ENCODE peak calls at places on chromosomes 5 and 9, in four cellular contexts. One of them, this sample, is unnamed.

GRCh38 chr9:129259373-129259772 is 81.3 kb upstream of the IER5L start:
- DNase-seq in ACHN: no peak
- DNase-seq in ureter: no peak
- DNase-seq in stimulated activated CD4-positive, alpha-beta T cell treated with anti-CD3 and anti-CD28 coated beads, Interleukin-1b, Interleukin-23, amount 100 ng/mL, for 1 hour: no peak
- DNase-seq in this sample: no peak

GRCh38 chr5:16806691-16807433 is 129.2 kb downstream of the MYO10 start:
- DNase-seq in ACHN: no peak
- DNase-seq in ureter: no peak
- DNase-seq in stimulated activated CD4-positive, alpha-beta T cell treated with anti-CD3 and anti-CD28 coated beads, Interleukin-1b, Interleukin-23, amount 100 ng/mL, for 1 hour: no peak
- DNase-seq in this sample: no peak

GRCh38 chr5:173020643-173021042 is 35.5 kb upstream of the CREBRF start:
- DNase-seq in ACHN: no peak
- DNase-seq in ureter: no peak
- DNase-seq in stimulated activated CD4-positive, alpha-beta T cell treated with anti-CD3 and anti-CD28 coated beads, Interleukin-1b, Interleukin-23, amount 100 ng/mL, for 1 hour: no peak
- DNase-seq in this sample: no peak

GRCh38 chr5:10726913-10727517 is 34.0 kb downstream of the DAP start:
- DNase-seq in ACHN: no peak
- DNase-seq in ureter: no peak
- DNase-seq in stimulated activated CD4-positive, alpha-beta T cell treated with anti-CD3 and anti-CD28 coated beads, Interleukin-1b, Interleukin-23, amount 100 ng/mL, for 1 hour: no peak
- DNase-seq in this sample: no peak

GRCh38 chr5:75435101-75435500 is 76.3 kb downstream of the CERT1 start:
- DNase-seq in ACHN: no peak
- DNase-seq in ureter: no peak
- DNase-seq in stimulated activated CD4-positive, alpha-beta T cell treated with anti-CD3 and anti-CD28 coated beads, Interleukin-1b, Interleukin-23, amount 100 ng/mL, for 1 hour: no peak
- DNase-seq in this sample: no peak

GRCh38 chr5:124824637-124825158 is 78.3 kb upstream of the ZNF608 start:
- DNase-seq in ACHN: no peak
- DNase-seq in ureter: no peak
- DNase-seq in stimulated activated CD4-positive, alpha-beta T cell treated with anti-CD3 and anti-CD28 coated beads, Interleukin-1b, Interleukin-23, amount 100 ng/mL, for 1 hour: no peak
- DNase-seq in this sample: no peak

GRCh38 chr5:107990881-107991810 is 320.4 kb upstream of the EFNA5 start:
- DNase-seq in ACHN: no peak
- DNase-seq in ureter: no peak
- DNase-seq in stimulated activated CD4-positive, alpha-beta T cell treated with anti-CD3 and anti-CD28 coated beads, Interleukin-1b, Interleukin-23, amount 100 ng/mL, for 1 hour: no peak
- DNase-seq in this sample: no peak

GRCh38 chr5:138603521-138603920 is 28.3 kb upstream of the HSPA9 start:
- DNase-seq in ACHN: no peak
- DNase-seq in ureter: no peak
- DNase-seq in stimulated activated CD4-positive, alpha-beta T cell treated with anti-CD3 and anti-CD28 coated beads, Interleukin-1b, Interleukin-23, amount 100 ng/mL, for 1 hour: no peak
- DNase-seq in this sample: no peak

GRCh38 chr9:133849076-133849670 is 111.0 kb upstream of the SARDH start:
- DNase-seq in ACHN: no peak
- DNase-seq in ureter: no peak
- DNase-seq in stimulated activated CD4-positive, alpha-beta T cell treated with anti-CD3 and anti-CD28 coated beads, Interleukin-1b, Interleukin-23, amount 100 ng/mL, for 1 hour: no peak
- DNase-seq in this sample: no peak

GRCh38 chr5:178202541-178202940 is 1.8 kb upstream of the HNRNPAB start:
- DNase-seq in ACHN: no peak
- DNase-seq in ureter: no peak
- DNase-seq in stimulated activated CD4-positive, alpha-beta T cell treated with anti-CD3 and anti-CD28 coated beads, Interleukin-1b, Interleukin-23, amount 100 ng/mL, for 1 hour: no peak
- DNase-seq in this sample: no peak

GRCh38 chr9:82299870-82300269 is 311.3 kb downstream of the SPATA31D1 start:
- DNase-seq in ACHN: no peak
- DNase-seq in ureter: no peak
- DNase-seq in stimulated activated CD4-positive, alpha-beta T cell treated with anti-CD3 and anti-CD28 coated beads, Interleukin-1b, Interleukin-23, amount 100 ng/mL, for 1 hour: no peak
- DNase-seq in this sample: no peak

GRCh38 chr5:74056789-74057164 is 430.8 kb downstream of the ARHGEF28 start:
- DNase-seq in ACHN: peak; percentile 39
- DNase-seq in ureter: no peak
- DNase-seq in stimulated activated CD4-positive, alpha-beta T cell treated with anti-CD3 and anti-CD28 coated beads, Interleukin-1b, Interleukin-23, amount 100 ng/mL, for 1 hour: no peak
- DNase-seq in this sample: peak; percentile 44

GRCh38 chr5:179294131-179294780 is 51.0 kb downstream of the ADAMTS2 start:
- DNase-seq in ACHN: no peak
- DNase-seq in ureter: no peak
- DNase-seq in stimulated activated CD4-positive, alpha-beta T cell treated with anti-CD3 and anti-CD28 coated beads, Interleukin-1b, Interleukin-23, amount 100 ng/mL, for 1 hour: no peak
- DNase-seq in this sample: no peak

GRCh38 chr9:73824671-73825070 is 672.5 kb upstream of the RORB start:
- DNase-seq in ACHN: no peak
- DNase-seq in ureter: no peak
- DNase-seq in stimulated activated CD4-positive, alpha-beta T cell treated with anti-CD3 and anti-CD28 coated beads, Interleukin-1b, Interleukin-23, amount 100 ng/mL, for 1 hour: no peak
- DNase-seq in this sample: no peak

GRCh38 chr5:1359031-1359645 is 14.2 kb upstream of the CLPTM1L start:
- DNase-seq in ACHN: no peak
- DNase-seq in ureter: no peak
- DNase-seq in stimulated activated CD4-positive, alpha-beta T cell treated with anti-CD3 and anti-CD28 coated beads, Interleukin-1b, Interleukin-23, amount 100 ng/mL, for 1 hour: no peak
- DNase-seq in this sample: no peak

GRCh38 chr5:17156463-17156862 is 61.0 kb upstream of the BASP1 start:
- DNase-seq in ACHN: no peak
- DNase-seq in ureter: no peak
- DNase-seq in stimulated activated CD4-positive, alpha-beta T cell treated with anti-CD3 and anti-CD28 coated beads, Interleukin-1b, Interleukin-23, amount 100 ng/mL, for 1 hour: no peak
- DNase-seq in this sample: no peak

GRCh38 chr9:131065599-131065998 is 30.7 kb upstream of the AIF1L start:
- DNase-seq in ACHN: no peak
- DNase-seq in ureter: no peak
- DNase-seq in stimulated activated CD4-positive, alpha-beta T cell treated with anti-CD3 and anti-CD28 coated beads, Interleukin-1b, Interleukin-23, amount 100 ng/mL, for 1 hour: no peak
- DNase-seq in this sample: no peak

GRCh38 chr5:181181650-181182565 is 23.1 kb downstream of the TRIM7 start:
- DNase-seq in ACHN: peak; percentile 77
- DNase-seq in ureter: peak; percentile 66
- DNase-seq in stimulated activated CD4-positive, alpha-beta T cell treated with anti-CD3 and anti-CD28 coated beads, Interleukin-1b, Interleukin-23, amount 100 ng/mL, for 1 hour: no peak
- DNase-seq in this sample: peak; percentile 89

GRCh38 chr5:40503438-40503837 is 176.3 kb upstream of the PTGER4 start:
- DNase-seq in ACHN: no peak
- DNase-seq in ureter: no peak
- DNase-seq in stimulated activated CD4-positive, alpha-beta T cell treated with anti-CD3 and anti-CD28 coated beads, Interleukin-1b, Interleukin-23, amount 100 ng/mL, for 1 hour: no peak
- DNase-seq in this sample: no peak

GRCh38 chr5:86644843-86645242 is 27.1 kb downstream of the COX7C start:
- DNase-seq in ACHN: no peak
- DNase-seq in ureter: no peak
- DNase-seq in stimulated activated CD4-positive, alpha-beta T cell treated with anti-CD3 and anti-CD28 coated beads, Interleukin-1b, Interleukin-23, amount 100 ng/mL, for 1 hour: no peak
- DNase-seq in this sample: no peak

GRCh38 chr9:33221568-33221884 is 18.4 kb upstream of the SPINK4 start:
- DNase-seq in ACHN: no peak
- DNase-seq in ureter: no peak
- DNase-seq in stimulated activated CD4-positive, alpha-beta T cell treated with anti-CD3 and anti-CD28 coated beads, Interleukin-1b, Interleukin-23, amount 100 ng/mL, for 1 hour: no peak
- DNase-seq in this sample: no peak

GRCh38 chr5:72465601-72466563 is 41.3 kb downstream of the ZNF366 start:
- DNase-seq in ACHN: no peak
- DNase-seq in ureter: no peak
- DNase-seq in stimulated activated CD4-positive, alpha-beta T cell treated with anti-CD3 and anti-CD28 coated beads, Interleukin-1b, Interleukin-23, amount 100 ng/mL, for 1 hour: no peak
- DNase-seq in this sample: no peak

GRCh38 chr5:173271371-173271770 is 36.4 kb upstream of the NKX2-5 start:
- DNase-seq in ACHN: no peak
- DNase-seq in ureter: no peak
- DNase-seq in stimulated activated CD4-positive, alpha-beta T cell treated with anti-CD3 and anti-CD28 coated beads, Interleukin-1b, Interleukin-23, amount 100 ng/mL, for 1 hour: no peak
- DNase-seq in this sample: no peak

GRCh38 chr5:115962239-115962564 is at the start of gene LVRN:
- DNase-seq in ACHN: no peak
- DNase-seq in ureter: no peak
- DNase-seq in stimulated activated CD4-positive, alpha-beta T cell treated with anti-CD3 and anti-CD28 coated beads, Interleukin-1b, Interleukin-23, amount 100 ng/mL, for 1 hour: no peak
- DNase-seq in this sample: no peak

GRCh38 chr9:93219692-93220091 is 35.8 kb downstream of the WNK2 start:
- DNase-seq in ACHN: no peak
- DNase-seq in ureter: no peak
- DNase-seq in stimulated activated CD4-positive, alpha-beta T cell treated with anti-CD3 and anti-CD28 coated beads, Interleukin-1b, Interleukin-23, amount 100 ng/mL, for 1 hour: no peak
- DNase-seq in this sample: no peak

GRCh38 chr5:135386096-135386495 is 12.9 kb downstream of the MACROH2A1 start:
- DNase-seq in ACHN: no peak
- DNase-seq in ureter: no peak
- DNase-seq in stimulated activated CD4-positive, alpha-beta T cell treated with anti-CD3 and anti-CD28 coated beads, Interleukin-1b, Interleukin-23, amount 100 ng/mL, for 1 hour: no peak
- DNase-seq in this sample: no peak

GRCh38 chr5:119063579-119064379 is 7.1 kb upstream of the DMXL1 start:
- DNase-seq in ACHN: no peak
- DNase-seq in ureter: no peak
- DNase-seq in stimulated activated CD4-positive, alpha-beta T cell treated with anti-CD3 and anti-CD28 coated beads, Interleukin-1b, Interleukin-23, amount 100 ng/mL, for 1 hour: no peak
- DNase-seq in this sample: no peak

GRCh38 chr9:106420511-106420944 is 442.4 kb upstream of the ZNF462 start:
- DNase-seq in ACHN: peak; percentile 2
- DNase-seq in ureter: no peak
- DNase-seq in stimulated activated CD4-positive, alpha-beta T cell treated with anti-CD3 and anti-CD28 coated beads, Interleukin-1b, Interleukin-23, amount 100 ng/mL, for 1 hour: no peak
- DNase-seq in this sample: no peak

GRCh38 chr9:99819484-99820329 is 2.0 kb upstream of the NR4A3 start:
- DNase-seq in ACHN: peak; percentile 91
- DNase-seq in ureter: peak; percentile 94
- DNase-seq in stimulated activated CD4-positive, alpha-beta T cell treated with anti-CD3 and anti-CD28 coated beads, Interleukin-1b, Interleukin-23, amount 100 ng/mL, for 1 hour: peak; percentile 92
- DNase-seq in this sample: peak; percentile 99

GRCh38 chr9:92728831-92729734 is 35.5 kb downstream of the BICD2 start:
- DNase-seq in ACHN: no peak
- DNase-seq in ureter: no peak
- DNase-seq in stimulated activated CD4-positive, alpha-beta T cell treated with anti-CD3 and anti-CD28 coated beads, Interleukin-1b, Interleukin-23, amount 100 ng/mL, for 1 hour: no peak
- DNase-seq in this sample: no peak

GRCh38 chr5:134902071-134902801 is 2.7 kb upstream of the PCBD2 start:
- DNase-seq in ACHN: no peak
- DNase-seq in ureter: no peak
- DNase-seq in stimulated activated CD4-positive, alpha-beta T cell treated with anti-CD3 and anti-CD28 coated beads, Interleukin-1b, Interleukin-23, amount 100 ng/mL, for 1 hour: no peak
- DNase-seq in this sample: peak; percentile 58

GRCh38 chr5:181261320-181262085 is 560 bp upstream of the TRIM52 start:
- DNase-seq in ACHN: peak; percentile 58
- DNase-seq in ureter: peak; percentile 76
- DNase-seq in stimulated activated CD4-positive, alpha-beta T cell treated with anti-CD3 and anti-CD28 coated beads, Interleukin-1b, Interleukin-23, amount 100 ng/mL, for 1 hour: peak; percentile 48
- DNase-seq in this sample: peak; percentile 70

GRCh38 chr5:73189816-73190451 is 16.9 kb downstream of the TMEM174 start:
- DNase-seq in ACHN: peak; percentile 42
- DNase-seq in ureter: no peak
- DNase-seq in stimulated activated CD4-positive, alpha-beta T cell treated with anti-CD3 and anti-CD28 coated beads, Interleukin-1b, Interleukin-23, amount 100 ng/mL, for 1 hour: no peak
- DNase-seq in this sample: no peak

GRCh38 chr9:137134191-137134590 is 4.8 kb upstream of the GRIN1 start:
- DNase-seq in ACHN: no peak
- DNase-seq in ureter: no peak
- DNase-seq in stimulated activated CD4-positive, alpha-beta T cell treated with anti-CD3 and anti-CD28 coated beads, Interleukin-1b, Interleukin-23, amount 100 ng/mL, for 1 hour: no peak
- DNase-seq in this sample: no peak

This sample was measured in RKO.